ENCODE peak calls at places on chromosomes 2 and 18, in four cellular contexts. One of them, this sample, is unnamed. For H3K27me3 and H3K9me3, the result is how much of the 10 kb centered on the place peaks cover.

GRCh38 chr2:206028101-206028500 is 57.9 kb downstream of the INO80D start:
- DNase-seq in small intestine: no peak
- DNase-seq in adrenal gland: no peak
- DNase-seq in transverse colon: no peak
- DNase-seq in this sample: no peak

GRCh38 chr2:138777996-138778395 is 2.2 kb downstream of the NXPH2 start:
- DNase-seq in small intestine: no peak
- DNase-seq in adrenal gland: no peak
- DNase-seq in transverse colon: no peak
- DNase-seq in this sample: peak

GRCh38 chr18:7626922-7627440 is 59.9 kb downstream of the PTPRM start:
- DNase-seq in small intestine: no peak
- DNase-seq in adrenal gland: peak
- DNase-seq in transverse colon: no peak
- DNase-seq in this sample: no peak

GRCh38 chr2:25274868-25275574 is 66.7 kb downstream of the DNMT3A start:
- DNase-seq in small intestine: no peak
- DNase-seq in adrenal gland: peak
- DNase-seq in transverse colon: no peak
- DNase-seq in this sample: no peak

GRCh38 chr2:3620834-3621233 is 25.9 kb downstream of the COLEC11 start:
- DNase-seq in small intestine: no peak
- DNase-seq in adrenal gland: no peak
- DNase-seq in transverse colon: no peak
- DNase-seq in this sample: no peak

GRCh38 chr2:224952942-224953657 is 89.2 kb downstream of the DOCK10 start:
- DNase-seq in small intestine: peak
- DNase-seq in adrenal gland: no peak
- DNase-seq in transverse colon: peak
- DNase-seq in this sample: no peak

GRCh38 chr18:59140287-59140885 is 702 bp downstream of the SEC11C start:
- DNase-seq in small intestine: peak
- DNase-seq in adrenal gland: no peak
- DNase-seq in transverse colon: peak
- DNase-seq in this sample: peak

GRCh38 chr18:55439036-55439435 is 149.0 kb downstream of the TCF4 start:
- DNase-seq in small intestine: no peak
- DNase-seq in adrenal gland: no peak
- DNase-seq in transverse colon: no peak
- DNase-seq in this sample: no peak

GRCh38 chr18:45168883-45169585 is 446.2 kb upstream of the SLC14A2 start:
- DNase-seq in small intestine: no peak
- DNase-seq in adrenal gland: no peak
- DNase-seq in transverse colon: no peak
- DNase-seq in this sample: peak

GRCh38 chr2:233976690-233977294 is 59.6 kb downstream of the TRPM8 start:
- DNase-seq in small intestine: peak
- DNase-seq in adrenal gland: no peak
- DNase-seq in transverse colon: no peak
- DNase-seq in this sample: no peak

GRCh38 chr2:169579044-169579443 is 5.1 kb upstream of the PPIG start:
- DNase-seq in small intestine: no peak
- DNase-seq in adrenal gland: no peak
- DNase-seq in transverse colon: no peak
- DNase-seq in this sample: no peak

GRCh38 chr2:207046642-207047213 is 107.4 kb downstream of the CPO start:
- DNase-seq in small intestine: no peak
- DNase-seq in adrenal gland: no peak
- DNase-seq in transverse colon: no peak
- DNase-seq in this sample: no peak

GRCh38 chr2:225428360-225428759 is 28.9 kb downstream of the NYAP2 start:
- DNase-seq in small intestine: no peak
- DNase-seq in adrenal gland: no peak
- DNase-seq in transverse colon: no peak
- DNase-seq in this sample: no peak

GRCh38 chr2:235765181-235765820 is 271.5 kb downstream of the AGAP1 start:
- DNase-seq in small intestine: no peak
- DNase-seq in adrenal gland: no peak
- DNase-seq in transverse colon: no peak
- DNase-seq in this sample: peak

GRCh38 chr2:5697554-5697953 is 5.4 kb downstream of the SOX11 start:
- DNase-seq in small intestine: no peak
- DNase-seq in adrenal gland: no peak
- DNase-seq in transverse colon: no peak
- DNase-seq in this sample: no peak
- H3K4me3 ChIP-seq in small intestine: no peak
- H3K4me3 ChIP-seq in adrenal gland: no peak
- H3K4me3 ChIP-seq in transverse colon: peak
- H3K4me3 ChIP-seq in this sample: peak

DNA sequence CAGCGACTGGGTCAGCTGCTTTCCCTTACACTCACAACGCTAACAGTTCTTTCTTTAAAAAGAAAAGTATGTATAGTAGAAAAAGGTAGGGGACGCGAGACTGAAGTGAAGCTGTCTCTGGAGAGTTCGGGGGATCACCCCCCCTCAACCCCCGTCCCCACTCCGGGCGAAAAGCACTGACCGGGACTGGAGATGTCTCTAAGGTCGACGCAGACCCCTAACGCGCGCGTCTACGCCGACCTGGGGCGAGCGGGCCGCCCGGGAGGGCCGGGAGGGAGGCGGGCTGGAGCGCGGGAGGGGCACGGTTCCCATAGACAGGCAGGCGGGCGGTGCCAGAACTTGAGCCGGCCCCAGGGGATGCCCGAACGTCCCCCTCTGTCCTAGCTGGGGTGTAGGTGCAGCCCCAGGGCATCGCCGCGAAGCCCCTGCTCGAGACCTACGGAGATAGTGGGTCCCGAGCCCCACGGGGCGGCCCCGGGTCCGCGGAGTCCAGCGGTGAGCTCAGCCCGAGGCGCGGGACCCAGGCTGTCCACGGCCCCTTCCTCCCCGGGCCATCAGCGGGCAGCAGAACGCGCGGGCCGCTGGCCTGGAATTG is 82.2 kb downstream of the CHRNA1 start:
- DNase-seq in small intestine: no peak
- DNase-seq in adrenal gland: no peak
- DNase-seq in transverse colon: peak
- DNase-seq in this sample: peak
- H3K27me3 ChIP-seq in small intestine: under half
- H3K27me3 ChIP-seq in adrenal gland: under half
- H3K27me3 ChIP-seq in transverse colon: under half
- H3K27me3 ChIP-seq in this sample: under half

GRCh38 chr2:196657332-196657731 is 17.8 kb downstream of the CCDC150 start:
- DNase-seq in small intestine: no peak
- DNase-seq in adrenal gland: no peak
- DNase-seq in transverse colon: no peak
- DNase-seq in this sample: no peak

GRCh38 chr2:196652869-196653268 is 13.4 kb downstream of the CCDC150 start:
- DNase-seq in small intestine: no peak
- DNase-seq in adrenal gland: no peak
- DNase-seq in transverse colon: no peak
- DNase-seq in this sample: no peak

GRCh38 chr2:196649202-196649601 is 9.7 kb downstream of the CCDC150 start:
- DNase-seq in small intestine: no peak
- DNase-seq in adrenal gland: no peak
- DNase-seq in transverse colon: no peak
- DNase-seq in this sample: no peak

GRCh38 chr2:196651387-196652094 is 12.0 kb downstream of the CCDC150 start:
- DNase-seq in small intestine: no peak
- DNase-seq in adrenal gland: no peak
- DNase-seq in transverse colon: no peak
- DNase-seq in this sample: no peak

GRCh38 chr2:196653843-196654242 is 14.3 kb downstream of the CCDC150 start:
- DNase-seq in small intestine: no peak
- DNase-seq in adrenal gland: no peak
- DNase-seq in transverse colon: no peak
- DNase-seq in this sample: no peak
- H3K9me3 ChIP-seq in small intestine: under half
- H3K9me3 ChIP-seq in adrenal gland: under half
- H3K9me3 ChIP-seq in transverse colon: under half
- H3K9me3 ChIP-seq in this sample: under half

GRCh38 chr2:6531304-6531703 is 334.4 kb downstream of the CMPK2 start:
- DNase-seq in small intestine: no peak
- DNase-seq in adrenal gland: no peak
- DNase-seq in transverse colon: no peak
- DNase-seq in this sample: no peak

GRCh38 chr2:6523476-6523875 is 342.2 kb downstream of the CMPK2 start:
- DNase-seq in small intestine: no peak
- DNase-seq in adrenal gland: no peak
- DNase-seq in transverse colon: no peak
- DNase-seq in this sample: no peak

GRCh38 chr2:6525371-6525770 is 340.3 kb downstream of the CMPK2 start:
- DNase-seq in small intestine: no peak
- DNase-seq in adrenal gland: no peak
- DNase-seq in transverse colon: no peak
- DNase-seq in this sample: no peak

GRCh38 chr2:6524678-6525367 is 340.9 kb downstream of the CMPK2 start:
- DNase-seq in small intestine: no peak
- DNase-seq in adrenal gland: no peak
- DNase-seq in transverse colon: no peak
- DNase-seq in this sample: no peak

DNA sequence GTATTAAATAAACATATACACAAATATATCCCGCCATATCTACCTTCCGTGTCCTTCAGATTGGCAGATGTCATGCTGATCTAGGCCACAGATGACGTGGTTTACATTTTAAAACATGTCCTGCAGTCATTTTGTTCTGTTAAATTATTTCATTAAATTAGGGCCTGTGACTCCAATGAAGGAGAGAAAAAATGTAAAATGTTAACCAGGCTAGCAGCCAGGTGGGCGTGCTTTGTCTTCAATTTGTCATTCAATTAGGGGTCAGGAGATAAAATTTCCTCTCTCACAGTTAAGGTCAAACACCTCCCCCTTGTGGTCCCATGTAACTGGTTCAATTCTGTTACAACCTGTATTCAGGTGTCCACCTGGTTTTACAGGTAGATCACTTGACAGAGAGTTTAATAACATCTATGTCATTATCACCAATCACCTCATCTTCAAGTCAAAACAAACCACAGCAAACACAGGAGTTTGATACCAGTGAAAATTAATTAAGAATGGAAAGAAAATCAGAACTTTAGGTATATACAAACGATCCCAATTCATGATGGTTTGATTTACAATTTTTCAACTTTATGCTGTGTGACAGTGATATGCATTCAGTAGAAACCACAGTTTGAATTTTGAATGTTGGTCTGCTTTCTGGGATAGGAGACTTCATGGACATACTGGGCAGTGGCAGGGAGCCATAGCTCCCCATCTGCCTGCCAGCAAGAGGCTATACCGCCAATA is 339.4 kb downstream of the CMPK2 start:
- DNase-seq in small intestine: peak
- DNase-seq in adrenal gland: no peak
- DNase-seq in transverse colon: peak
- DNase-seq in this sample: no peak
- H3K4me3 ChIP-seq in small intestine: no peak
- H3K4me3 ChIP-seq in adrenal gland: no peak
- H3K4me3 ChIP-seq in transverse colon: no peak
- H3K4me3 ChIP-seq in this sample: no peak

DNA sequence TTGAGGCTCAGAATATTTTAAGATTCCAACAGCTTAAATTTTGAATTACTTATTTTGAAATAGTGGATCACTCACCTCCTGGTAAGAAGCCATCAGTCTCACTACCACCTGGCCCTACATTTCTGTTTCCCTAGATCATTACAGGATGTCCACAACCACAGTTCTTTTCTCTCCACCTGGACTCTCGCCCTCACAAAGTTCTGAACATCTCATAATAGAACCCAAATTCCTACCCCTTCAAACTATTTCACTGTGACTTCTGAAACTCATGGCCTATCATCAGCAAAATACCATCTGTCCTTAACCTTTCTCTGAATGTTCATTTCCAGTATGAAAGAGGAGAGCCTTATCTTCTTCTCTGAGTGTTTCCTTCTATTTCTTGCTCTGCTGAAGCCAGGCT is 299.2 kb upstream of the MGAT5 start:
- DNase-seq in small intestine: no peak
- DNase-seq in adrenal gland: no peak
- DNase-seq in transverse colon: no peak
- DNase-seq in this sample: no peak
- H3K27me3 ChIP-seq in small intestine: under half
- H3K27me3 ChIP-seq in adrenal gland: under half
- H3K27me3 ChIP-seq in transverse colon: under half
- H3K27me3 ChIP-seq in this sample: under half

DNA sequence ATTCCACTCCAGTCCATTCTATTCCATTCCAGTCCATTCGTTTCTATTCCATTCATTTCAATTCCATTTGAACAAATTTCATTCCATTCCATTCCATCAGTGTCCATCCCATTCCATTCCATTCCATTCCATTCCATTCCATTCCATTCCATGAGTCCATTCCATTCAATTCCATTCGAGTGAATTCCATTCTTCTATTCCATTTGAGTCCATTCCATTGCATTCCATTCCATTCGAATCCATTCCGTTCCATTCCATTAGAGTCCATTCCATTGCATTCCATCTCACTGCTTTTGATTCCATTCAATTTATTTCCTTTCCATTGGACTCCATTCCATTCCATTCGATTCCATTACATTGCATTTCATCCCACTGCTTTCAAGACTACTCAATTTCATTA is 1132.1 kb downstream of the RPIA start:
- DNase-seq in small intestine: no peak
- DNase-seq in adrenal gland: no peak
- DNase-seq in transverse colon: no peak
- DNase-seq in this sample: no peak
- H3K9me3 ChIP-seq in small intestine: under half
- H3K9me3 ChIP-seq in adrenal gland: under half
- H3K9me3 ChIP-seq in transverse colon: under half
- H3K9me3 ChIP-seq in this sample: half or more

GRCh38 chr2:46909153-46909552 is 6.5 kb downstream of the MCFD2 start:
- DNase-seq in small intestine: no peak
- DNase-seq in adrenal gland: no peak
- DNase-seq in transverse colon: no peak
- DNase-seq in this sample: no peak
- H3K4me3 ChIP-seq in small intestine: no peak
- H3K4me3 ChIP-seq in adrenal gland: no peak
- H3K4me3 ChIP-seq in transverse colon: no peak
- H3K4me3 ChIP-seq in this sample: no peak

GRCh38 chr2:29349316-29350030 is 234.3 kb downstream of the CLIP4 start:
- DNase-seq in small intestine: no peak
- DNase-seq in adrenal gland: no peak
- DNase-seq in transverse colon: no peak
- DNase-seq in this sample: no peak

GRCh38 chr2:29343830-29344229 is 228.6 kb downstream of the CLIP4 start:
- DNase-seq in small intestine: no peak
- DNase-seq in adrenal gland: no peak
- DNase-seq in transverse colon: no peak
- DNase-seq in this sample: no peak

GRCh38 chr2:29347774-29348465 is 232.7 kb downstream of the CLIP4 start:
- DNase-seq in small intestine: no peak
- DNase-seq in adrenal gland: no peak
- DNase-seq in transverse colon: no peak
- DNase-seq in this sample: no peak

DNA sequence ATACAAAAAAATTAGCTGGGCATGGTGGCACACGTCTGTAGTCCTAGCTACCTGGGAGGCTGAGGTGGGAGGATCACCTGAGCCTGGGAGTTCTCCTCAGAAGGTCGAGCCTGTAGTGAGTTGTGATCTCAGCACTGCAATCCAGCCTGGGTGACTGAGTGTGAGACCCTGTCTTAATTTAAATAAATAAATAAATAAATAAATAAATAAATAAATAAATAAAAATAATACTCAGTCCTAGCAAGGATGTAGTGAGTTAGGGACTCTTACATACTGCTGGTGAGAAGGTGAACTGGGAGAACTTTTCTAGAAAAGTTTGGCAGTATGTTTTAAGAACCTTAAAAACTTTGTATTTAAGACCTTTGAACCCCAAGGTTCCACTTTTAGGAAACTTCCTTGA is 230.0 kb downstream of the CLIP4 start:
- DNase-seq in small intestine: no peak
- DNase-seq in adrenal gland: no peak
- DNase-seq in transverse colon: no peak
- DNase-seq in this sample: no peak
- H3K27me3 ChIP-seq in small intestine: under half
- H3K27me3 ChIP-seq in adrenal gland: under half
- H3K27me3 ChIP-seq in transverse colon: under half
- H3K27me3 ChIP-seq in this sample: under half

This sample was measured in MG63.